ENCODE peak calls at places on chromosome 12, in four cellular contexts. B is IMR-90, I is H9, Y is H1. V is an unnamed sample.

GRCh38 chr12:101485015-101485414 is 9.9 kb downstream of the SPIC start:
- DNase-seq in B (no peak), I (no peak), Y (no peak), V (no peak)

GRCh38 chr12:78929075-78929418 is 64.5 kb downstream of the SYT1 start:
- DNase-seq in B (no peak), I (no peak), Y (no peak), V (no peak)

GRCh38 chr12:48744251-48745008 is 27.9 kb upstream of the CCNT1 start:
- DNase-seq in B (no peak), I (no peak), Y (no peak), V (no peak)

GRCh38 chr12:109185441-109185840 is 69.1 kb downstream of the ACACB start:
- DNase-seq in B (no peak), I (no peak), Y (no peak), V (no peak)

GRCh38 chr12:13223176-13223806 is 26.8 kb downstream of the EMP1 start:
- DNase-seq in B (peak; percentile 93), I (no peak), Y (no peak), V (no peak)

GRCh38 chr12:117031843-117032592 is 67.2 kb downstream of the TESC start:
- DNase-seq in B (no peak), I (no peak), Y (no peak), V (no peak)

GRCh38 chr12:9118161-9118560 is 2.4 kb upstream of the A2M start:
- DNase-seq in B (no peak), I (no peak), Y (no peak), V (no peak)

GRCh38 chr12:7150356-7150755 is 20.2 kb downstream of the CLSTN3 start:
- DNase-seq in B (no peak), I (no peak), Y (no peak), V (no peak)

GRCh38 chr12:130375888-130376287 is 38.2 kb downstream of the PIWIL1 start:
- DNase-seq in B (no peak), I (no peak), Y (no peak), V (no peak)

GRCh38 chr12:45309826-45310626 is 94.1 kb downstream of the ANO6 start:
- DNase-seq in B (peak; percentile 64), I (no peak), Y (no peak), V (no peak)

GRCh38 chr12:121937654-121938053 is 19.3 kb downstream of the CFAP251 start:
- DNase-seq in B (no peak), I (no peak), Y (no peak), V (no peak)

GRCh38 chr12:70052476-70052875 is 190.8 kb upstream of the CNOT2 start:
- DNase-seq in B (no peak), I (no peak), Y (no peak), V (no peak)

GRCh38 chr12:109125791-109126190 is 9.4 kb downstream of the ACACB start:
- DNase-seq in B (no peak), I (no peak), Y (no peak), V (no peak)

GRCh38 chr12:98980508-98980907 is 335.4 kb downstream of the APAF1 start:
- DNase-seq in B (no peak), I (no peak), Y (no peak), V (no peak)

GRCh38 chr12:92828565-92828964 is 100.5 kb downstream of the EEA1 start:
- DNase-seq in B (no peak), I (no peak), Y (no peak), V (no peak)

GRCh38 chr12:25155031-25155576 is 39.9 kb downstream of the DNAI7 start:
- DNase-seq in B (peak; percentile 87), I (no peak), Y (no peak), V (peak; percentile 34)

GRCh38 chr12:15796493-15797141 is 7.4 kb upstream of the EPS8 start:
- DNase-seq in B (peak; percentile 72), I (no peak), Y (no peak), V (no peak)

GRCh38 chr12:130364578-130364977 is 26.9 kb downstream of the PIWIL1 start:
- DNase-seq in B (no peak), I (no peak), Y (no peak), V (no peak)

GRCh38 chr12:124190301-124191023 is 104.4 kb upstream of the RFLNA start:
- DNase-seq in B (no peak), I (no peak), Y (no peak), V (no peak)

GRCh38 chr12:68497112-68497511 is 113.6 kb upstream of the RAP1B start:
- DNase-seq in B (no peak), I (no peak), Y (no peak), V (no peak)

GRCh38 chr12:24705741-24706358 is 243.1 kb downstream of the BCAT1 start:
- DNase-seq in B (peak; percentile 29), I (no peak), Y (no peak), V (no peak)

GRCh38 chr12:74449872-74450271 is 87.8 kb upstream of the ATXN7L3B start:
- DNase-seq in B (peak; percentile 71), I (no peak), Y (no peak), V (peak; percentile 33)

GRCh38 chr12:112266473-112266872 is 115.8 kb downstream of the HECTD4 start:
- DNase-seq in B (no peak), I (no peak), Y (no peak), V (no peak)

GRCh38 chr12:112256780-112257179 is 125.5 kb downstream of the HECTD4 start:
- DNase-seq in B (no peak), I (no peak), Y (no peak), V (no peak)

GRCh38 chr12:112258926-112259325 is 123.3 kb downstream of the HECTD4 start:
- DNase-seq in B (no peak), I (no peak), Y (no peak), V (no peak)

DNA sequence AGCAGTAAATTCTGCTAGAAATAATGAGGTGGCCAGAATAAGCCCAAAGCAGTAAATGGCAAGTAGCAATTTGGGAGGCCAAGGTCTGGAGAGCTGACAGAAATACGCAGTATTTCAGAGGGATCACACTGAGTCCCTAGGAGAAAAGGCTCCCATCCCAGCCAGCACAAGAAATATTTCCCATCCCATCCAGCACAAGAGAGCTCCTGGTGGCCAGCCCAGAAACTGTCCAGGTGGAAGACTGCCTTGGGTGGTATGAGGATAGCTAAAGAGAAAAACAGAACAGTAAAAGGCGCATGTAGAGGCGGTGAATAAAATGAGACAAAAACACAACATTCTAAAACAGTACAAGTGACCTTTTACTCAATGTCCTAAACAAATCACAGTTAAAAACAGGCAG is 120.7 kb downstream of the HECTD4 start:
- DNase-seq in B (no peak), I (peak; percentile 66), Y (no peak), V (peak; percentile 56)
- H4K5ac ChIP-seq in B (no peak overlapping the region), I (no peak overlapping the region), Y (no peak overlapping the region), V (no peak overlapping the region)

GRCh38 chr12:46825526-46826414 is at the start of gene SLC38A4:
- DNase-seq in B (peak; percentile 32), I (peak; percentile 80), Y (no peak), V (peak; percentile 61)
- H4K8ac ChIP-seq in B (no peak within 1 kb of the TSS), I (no peak within 1 kb of the TSS), Y (no peak within 1 kb of the TSS), V (no peak within 1 kb of the TSS)

DNA sequence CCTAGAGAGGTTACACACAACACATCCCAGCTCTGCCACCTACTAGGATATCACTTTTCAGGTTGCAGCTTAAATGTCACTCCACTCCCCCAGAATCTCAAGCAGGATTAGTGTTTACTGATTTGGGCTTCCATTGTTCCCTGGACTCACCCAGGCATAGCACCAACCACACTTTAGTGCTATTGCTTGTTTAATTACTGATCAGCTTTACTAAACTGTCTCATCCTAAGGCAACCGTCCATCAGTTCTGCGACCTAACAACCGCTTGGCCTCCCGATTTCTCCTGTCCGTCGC is 6.1 kb upstream of the KRT18 start:
- DNase-seq in B (no peak), I (no peak), Y (no peak), V (peak; percentile 40)
- H2BK120ac ChIP-seq in B (no peak overlapping the region), I (no peak overlapping the region), Y (no peak overlapping the region), V (no peak overlapping the region)

GRCh38 chr12:111664510-111664909 is 21.2 kb downstream of the BRAP start:
- DNase-seq in B (no peak), I (no peak), Y (no peak), V (peak; percentile 38)
- H4K5ac ChIP-seq in B (no peak overlapping the region), I (no peak overlapping the region), Y (no peak overlapping the region), V (no peak overlapping the region)

GRCh38 chr12:114683709-114684097 is 272 bp downstream of the TBX3 start:
- DNase-seq in B (no peak), I (no peak), Y (no peak), V (no peak)
- H4K8ac ChIP-seq in B (peak overlapping the region; percentile 66), I (no peak overlapping the region), Y (no peak overlapping the region), V (no peak overlapping the region)

GRCh38 chr12:54024127-54024526 is 4.1 kb upstream of the HOXC6 start:
- DNase-seq in B (no peak), I (no peak), Y (no peak), V (no peak)
- H2BK120ac ChIP-seq in B (no peak overlapping the region), I (no peak overlapping the region), Y (no peak overlapping the region), V (no peak overlapping the region)

DNA sequence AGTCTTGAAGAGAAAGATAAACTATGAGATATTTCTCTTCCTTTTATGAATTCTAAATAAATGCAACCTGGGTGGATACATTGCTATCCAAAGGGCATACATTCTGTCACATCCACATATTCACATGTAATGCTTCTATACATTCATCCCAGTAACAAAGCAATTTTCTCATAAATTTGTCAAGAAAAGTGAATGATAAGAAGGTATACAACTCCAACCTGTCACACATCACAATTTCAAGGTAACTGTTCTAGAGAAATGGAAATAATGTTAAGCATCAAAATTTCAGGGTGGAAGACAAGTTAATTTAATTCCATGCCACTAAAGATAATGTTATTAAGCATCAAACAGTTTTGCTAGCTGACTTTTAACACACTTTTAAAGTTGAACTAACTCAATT is 212.9 kb downstream of the SYT10 start:
- DNase-seq in B (no peak), I (no peak), Y (no peak), V (no peak)
- H4K5ac ChIP-seq in B (no peak overlapping the region), I (no peak overlapping the region), Y (no peak overlapping the region), V (no peak overlapping the region)

DNA sequence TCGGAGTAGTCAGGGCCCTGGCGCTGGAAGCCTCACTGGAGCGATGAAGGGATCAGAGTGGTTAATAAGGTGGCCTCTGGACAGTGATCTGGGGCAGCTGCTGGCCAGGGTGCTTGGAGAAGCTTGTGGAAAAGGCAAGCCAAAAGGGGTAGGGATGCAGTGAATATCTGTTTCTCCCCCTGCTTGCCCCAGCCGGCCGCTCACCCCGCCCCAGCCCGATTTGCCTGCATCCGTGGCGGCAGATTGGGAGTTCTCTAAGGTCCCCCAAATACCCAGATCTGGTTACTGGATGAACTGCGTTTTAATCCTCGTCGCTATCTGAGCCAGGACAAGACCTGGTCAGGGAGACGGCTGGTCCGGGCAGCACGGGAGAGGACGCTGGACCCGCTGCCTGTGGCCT is 7.2 kb upstream of the HOXC6 start:
- DNase-seq in B (no peak), I (no peak), Y (no peak), V (no peak)
- H4K8ac ChIP-seq in B (no peak overlapping the region), I (no peak overlapping the region), Y (no peak overlapping the region), V (no peak overlapping the region)